ENCODE peak calls at places on chromosome 10, in six cellular contexts. M, L, S, N, G and A are unnamed samples.

GRCh38 chr10:48575901-48576300 is 29.0 kb downstream of the ARHGAP22 start:
- DNase-seq in N (no peak), G (no peak), S (no peak), L (no peak), M (no peak), A (no peak)

GRCh38 chr10:62747195-62747594 is 57.3 kb upstream of the ADO start:
- DNase-seq in S (no peak), G (no peak), N (no peak), L (no peak), M (no peak), A (no peak)

GRCh38 chr10:121578965-121579364 is 19.3 kb downstream of the FGFR2 start:
- DNase-seq in L (no peak), N (no peak), S (no peak), M (no peak), G (no peak), A (no peak)

GRCh38 chr10:69571618-69572158 is 1.5 kb downstream of the NEUROG3 start:
- DNase-seq in S (no peak), G (no peak), N (peak; percentile 61), L (peak; percentile 35), M (no peak), A (no peak)

GRCh38 chr10:124384142-124384541 is 34.6 kb downstream of the OAT start:
- DNase-seq in M (no peak), N (no peak), G (no peak), S (no peak), L (peak; percentile 11), A (no peak)

GRCh38 chr10:117424789-117425649 is 49.8 kb upstream of the PDZD8 start:
- DNase-seq in S (peak; percentile 39), N (no peak), M (no peak), G (no peak), L (no peak), A (peak; percentile 41)

GRCh38 chr10:43861966-43862751 is 213.5 kb upstream of the ZNF32 start:
- DNase-seq in G (no peak), L (no peak), S (peak; percentile 31), M (no peak), N (peak; percentile 2), A (no peak)

GRCh38 chr10:79320785-79321493 is 26.3 kb upstream of the PPIF start:
- DNase-seq in M (peak; percentile 63), G (no peak), N (no peak), L (no peak), S (no peak), A (no peak)

GRCh38 chr10:128263891-128264688 is 137.9 kb upstream of the MKI67 start:
- DNase-seq in L (peak; percentile 68), G (no peak), M (peak; percentile 21), S (peak; percentile 23), N (peak; percentile 80), A (peak; percentile 17)

GRCh38 chr10:6299234-6299633 is 96.5 kb downstream of the PFKFB3 start:
- DNase-seq in N (no peak), M (no peak), L (no peak), S (peak; percentile 60), G (no peak), A (peak; percentile 18)

GRCh38 chr10:30705625-30706149 is 76.1 kb upstream of the LYZL2 start:
- DNase-seq in G (peak; percentile 25), M (no peak), N (no peak), L (peak; percentile 15), S (no peak), A (no peak)

GRCh38 chr10:74786126-74786525 is 40.3 kb upstream of the KAT6B start:
- DNase-seq in M (no peak), N (no peak), G (no peak), S (no peak), L (no peak), A (no peak)

GRCh38 chr10:111093741-111094380 is 17.0 kb downstream of the ADRA2A start:
- DNase-seq in M (no peak), N (no peak), S (no peak), G (no peak), L (no peak), A (no peak)

GRCh38 chr10:102641398-102641797 is 2.9 kb upstream of the TRIM8 start:
- DNase-seq in N (no peak), L (no peak), M (no peak), G (no peak), S (peak; percentile 51), A (no peak)

GRCh38 chr10:70575874-70576802 is 26.4 kb downstream of the PRF1 start:
- DNase-seq in N (no peak), S (peak; percentile 15), G (peak; percentile 81), M (peak; percentile 92), L (peak; percentile 78), A (peak; percentile 66)

GRCh38 chr10:5293691-5294550 is 70.8 kb upstream of the UCN3 start:
- DNase-seq in M (no peak), L (peak; percentile 45), S (peak; percentile 68), G (no peak), N (peak; percentile 97), A (peak; percentile 42)

GRCh38 chr10:23342213-23342884 is 2.2 kb downstream of the C10orf67 start:
- DNase-seq in L (no peak), S (no peak), G (no peak), M (no peak), N (no peak), A (no peak)

GRCh38 chr10:59595584-59595983 is 114.1 kb downstream of the SLC16A9 start:
- DNase-seq in S (no peak), L (peak; percentile 16), G (no peak), N (no peak), M (no peak), A (no peak)

GRCh38 chr10:110305767-110306451 is 1.2 kb upstream of the SMNDC1 start:
- DNase-seq in G (peak; percentile 65), N (no peak), L (peak; percentile 51), S (peak; percentile 74), M (peak; percentile 66), A (peak; percentile 74)

GRCh38 chr10:112131996-112132395 is 51.6 kb downstream of the GPAM start:
- DNase-seq in S (no peak), M (no peak), G (no peak), N (peak; percentile 14), L (peak; percentile 35), A (no peak)

GRCh38 chr10:75430000-75430763 is 1.2 kb upstream of the LRMDA start:
- DNase-seq in M (peak; percentile 68), G (no peak), L (no peak), N (no peak), S (peak; percentile 97), A (peak; percentile 39)

GRCh38 chr10:72250666-72251065 is 23.1 kb upstream of the DDIT4 start:
- DNase-seq in L (no peak), S (no peak), G (no peak), N (no peak), M (no peak), A (no peak)

GRCh38 chr10:94402204-94403033 is at the start of gene TBC1D12:
- DNase-seq in G (peak; percentile 79), S (peak; percentile 93), M (no peak), L (peak; percentile 95), N (peak; percentile 93), A (peak; percentile 73)

GRCh38 chr10:97138174-97138573 is 47.6 kb downstream of the SLIT1 start:
- DNase-seq in N (no peak), L (no peak), G (no peak), S (peak; percentile 50), M (no peak), A (peak; percentile 29)

GRCh38 chr10:17597386-17597785 is 19.8 kb downstream of the HACD1 start:
- DNase-seq in M (no peak), N (no peak), G (no peak), L (no peak), S (no peak), A (no peak)

DNA sequence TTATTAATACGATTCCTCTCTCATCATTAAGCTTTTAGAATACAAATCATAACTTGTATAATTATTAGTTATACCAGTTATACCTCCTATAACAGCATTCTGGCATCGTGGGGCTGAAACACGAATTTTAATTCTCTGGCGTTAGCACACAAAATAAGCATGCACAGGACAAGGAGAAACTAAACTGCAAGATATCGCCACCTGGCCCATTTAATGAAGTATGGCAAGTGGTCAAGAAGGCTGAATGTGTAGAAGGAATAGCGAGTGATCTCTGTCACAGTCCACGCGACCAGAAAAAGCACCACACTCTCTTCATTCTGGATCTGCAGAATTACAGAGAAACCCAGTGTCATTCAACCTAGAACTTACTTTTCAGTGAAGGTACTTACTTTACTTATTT is 18.1 kb downstream of the HACD1 start:
- DNase-seq in N (no peak), M (no peak), S (no peak), L (peak; percentile 13), G (no peak), A (peak; percentile 19)
- TF ChIP-seq GABPA in N (no peak), M (no peak), S (no peak), L (no peak), G (no peak), A (no peak)

DNA sequence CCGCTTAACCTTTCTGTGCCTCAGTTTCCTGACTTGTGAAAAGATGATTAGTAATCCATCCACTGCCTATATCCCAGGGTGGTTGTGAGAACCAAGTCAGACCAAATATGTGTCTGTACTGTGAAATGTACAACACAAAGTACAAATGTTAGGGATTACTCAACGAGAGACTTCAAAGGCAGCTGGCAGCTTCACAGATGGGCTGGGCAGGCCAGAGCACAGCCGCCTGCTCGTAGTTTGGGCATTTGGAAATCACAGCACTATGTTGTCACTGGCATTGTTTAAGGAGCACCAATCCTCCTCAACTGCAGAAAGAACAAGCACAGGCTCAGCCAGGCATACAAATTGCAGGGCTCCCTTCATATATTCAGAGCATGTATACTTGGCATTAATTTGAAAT is 64.5 kb upstream of the C10orf90 start:
- DNase-seq in S (peak; percentile 46), G (no peak), L (no peak), M (no peak), N (no peak), A (no peak)
- TF ChIP-seq GABPA in S (no peak), G (no peak), L (no peak), M (no peak), N (no peak), A (no peak)

DNA sequence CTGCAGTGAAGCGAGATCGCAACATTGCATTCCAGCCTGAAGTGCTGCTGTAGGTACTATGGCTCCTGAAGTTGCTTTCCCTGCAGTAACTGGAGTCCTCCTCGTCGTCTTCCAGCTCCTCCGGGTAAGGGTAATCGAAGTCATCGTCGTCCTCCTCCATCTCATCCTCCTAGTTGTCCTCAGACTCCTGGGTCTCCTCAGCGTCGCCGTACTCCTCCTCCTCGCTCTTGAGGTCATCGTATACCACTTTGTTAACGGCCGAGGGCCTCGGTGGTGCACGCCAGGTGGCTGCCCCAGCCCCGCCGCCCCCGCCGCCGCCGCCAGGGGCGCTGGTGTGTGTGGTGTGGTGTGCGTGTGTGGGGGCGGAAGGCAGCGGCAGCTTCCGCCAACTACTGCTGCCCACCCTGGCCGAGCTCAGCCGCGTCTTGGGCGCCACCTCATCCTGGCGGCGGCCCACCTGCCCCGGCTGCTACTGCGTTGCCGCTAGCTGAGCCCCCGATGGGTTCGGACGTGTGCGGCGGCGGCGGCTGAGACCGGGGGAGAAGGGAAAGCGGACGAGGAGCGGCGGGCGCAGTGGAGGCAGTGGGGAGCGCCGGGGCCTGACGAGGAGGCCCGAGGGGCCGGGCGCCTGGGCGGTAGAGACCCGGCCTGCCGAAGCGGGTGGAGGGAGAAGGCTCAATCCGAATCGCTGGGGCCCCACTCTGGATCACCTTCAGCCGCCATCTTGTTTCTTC is 11.8 kb upstream of the ACBD5 start:
- DNase-seq in M (no peak), S (no peak), N (peak; percentile 96), L (no peak), G (peak; percentile 27), A (peak; percentile 77)
- TF ChIP-seq GABPA in M (no peak), S (no peak), N (no peak), L (no peak), G (no peak), A (peak; percentile 74)

GRCh38 chr10:19659920-19660655 is 156.1 kb upstream of the PLXDC2 start:
- DNase-seq in M (no peak), S (no peak), G (no peak), L (no peak), N (no peak), A (no peak)
- TF ChIP-seq GABPA in M (no peak), S (no peak), G (no peak), L (no peak), N (no peak), A (no peak)